ENCODE peak calls at places on chromosomes 11 and 22, in seven cellular contexts. One of them, this sample, is unnamed.
A peak's percentile ranks its signal among the peaks of the same experiment; 100 is the strongest.

GRCh38 chr11:9210224-9210921 is 54.8 kb downstream of the DENND5A start:
- DNase-seq in fibroblast of villous mesenchyme: no peak
- DNase-seq in ovary: no peak
- DNase-seq in gastrocnemius medialis: no peak
- DNase-seq in upper lobe of left lung: no peak
- DNase-seq in A549: no peak
- DNase-seq in heart left ventricle: no peak
- DNase-seq in this sample: no peak

GRCh38 chr11:70481625-70482528 is 83.5 kb downstream of the CTTN start:
- DNase-seq in heart left ventricle: peak; percentile 46
- DNase-seq in upper lobe of left lung: no peak
- DNase-seq in gastrocnemius medialis: peak; percentile 94
- DNase-seq in fibroblast of villous mesenchyme: peak; percentile 12
- DNase-seq in A549: peak; percentile 64
- DNase-seq in ovary: no peak
- DNase-seq in this sample: no peak

GRCh38 chr22:42340150-42340549 is 69.7 kb upstream of the TCF20 start:
- DNase-seq in heart left ventricle: no peak
- DNase-seq in gastrocnemius medialis: no peak
- DNase-seq in A549: no peak
- DNase-seq in upper lobe of left lung: no peak
- DNase-seq in fibroblast of villous mesenchyme: no peak
- DNase-seq in ovary: no peak
- DNase-seq in this sample: no peak

GRCh38 chr11:120912504-120912903 is 111.4 kb upstream of the TBCEL start:
- DNase-seq in upper lobe of left lung: no peak
- DNase-seq in heart left ventricle: no peak
- DNase-seq in A549: peak; percentile 12
- DNase-seq in ovary: no peak
- DNase-seq in fibroblast of villous mesenchyme: peak; percentile 55
- DNase-seq in gastrocnemius medialis: no peak
- DNase-seq in this sample: no peak

GRCh38 chr11:117929568-117930207 is 486 bp upstream of the TMPRSS13 start:
- DNase-seq in heart left ventricle: no peak
- DNase-seq in fibroblast of villous mesenchyme: no peak
- DNase-seq in gastrocnemius medialis: no peak
- DNase-seq in upper lobe of left lung: no peak
- DNase-seq in A549: no peak
- DNase-seq in ovary: no peak
- DNase-seq in this sample: no peak

GRCh38 chr11:47941907-47942558 is 38.3 kb upstream of the PTPRJ start:
- DNase-seq in upper lobe of left lung: no peak
- DNase-seq in fibroblast of villous mesenchyme: no peak
- DNase-seq in ovary: no peak
- DNase-seq in gastrocnemius medialis: no peak
- DNase-seq in heart left ventricle: peak; percentile 10
- DNase-seq in A549: no peak
- DNase-seq in this sample: no peak

GRCh38 chr22:33519140-33519973 is 400.9 kb downstream of the LARGE1 start:
- DNase-seq in gastrocnemius medialis: no peak
- DNase-seq in heart left ventricle: peak; percentile 29
- DNase-seq in fibroblast of villous mesenchyme: peak; percentile 56
- DNase-seq in A549: peak; percentile 46
- DNase-seq in upper lobe of left lung: no peak
- DNase-seq in ovary: peak; percentile 57
- DNase-seq in this sample: no peak

GRCh38 chr11:116928102-116928777 is 90.8 kb upstream of the APOA1 start:
- DNase-seq in ovary: no peak
- DNase-seq in heart left ventricle: no peak
- DNase-seq in upper lobe of left lung: no peak
- DNase-seq in gastrocnemius medialis: no peak
- DNase-seq in A549: no peak
- DNase-seq in fibroblast of villous mesenchyme: no peak
- DNase-seq in this sample: no peak

GRCh38 chr11:32316846-32317525 is 118.4 kb downstream of the WT1 start:
- DNase-seq in upper lobe of left lung: no peak
- DNase-seq in heart left ventricle: no peak
- DNase-seq in fibroblast of villous mesenchyme: no peak
- DNase-seq in gastrocnemius medialis: no peak
- DNase-seq in A549: no peak
- DNase-seq in ovary: no peak
- DNase-seq in this sample: no peak

GRCh38 chr11:69144719-69145365 is 10.9 kb upstream of the SMIM38 start:
- DNase-seq in gastrocnemius medialis: no peak
- DNase-seq in upper lobe of left lung: no peak
- DNase-seq in fibroblast of villous mesenchyme: peak; percentile 35
- DNase-seq in ovary: no peak
- DNase-seq in A549: no peak
- DNase-seq in heart left ventricle: no peak
- DNase-seq in this sample: no peak

GRCh38 chr11:46001427-46002049 is 79.1 kb downstream of the LARGE2 start:
- DNase-seq in heart left ventricle: no peak
- DNase-seq in ovary: no peak
- DNase-seq in gastrocnemius medialis: no peak
- DNase-seq in upper lobe of left lung: no peak
- DNase-seq in fibroblast of villous mesenchyme: peak; percentile 51
- DNase-seq in A549: no peak
- DNase-seq in this sample: no peak

GRCh38 chr11:115724709-115725108 is 220.5 kb upstream of the CADM1 start:
- DNase-seq in heart left ventricle: no peak
- DNase-seq in A549: no peak
- DNase-seq in upper lobe of left lung: no peak
- DNase-seq in gastrocnemius medialis: no peak
- DNase-seq in fibroblast of villous mesenchyme: no peak
- DNase-seq in ovary: no peak
- DNase-seq in this sample: no peak

GRCh38 chr11:115717215-115717584 is 213.0 kb upstream of the CADM1 start:
- DNase-seq in A549: no peak
- DNase-seq in ovary: no peak
- DNase-seq in heart left ventricle: peak; percentile 28
- DNase-seq in upper lobe of left lung: peak; percentile 31
- DNase-seq in gastrocnemius medialis: no peak
- DNase-seq in fibroblast of villous mesenchyme: no peak
- DNase-seq in this sample: peak; percentile 59

GRCh38 chr11:115720537-115721308 is 216.5 kb upstream of the CADM1 start:
- DNase-seq in heart left ventricle: no peak
- DNase-seq in upper lobe of left lung: no peak
- DNase-seq in ovary: no peak
- DNase-seq in gastrocnemius medialis: no peak
- DNase-seq in fibroblast of villous mesenchyme: no peak
- DNase-seq in A549: no peak
- DNase-seq in this sample: peak; percentile 56

GRCh38 chr11:115718945-115719344 is 214.7 kb upstream of the CADM1 start:
- DNase-seq in A549: no peak
- DNase-seq in gastrocnemius medialis: no peak
- DNase-seq in ovary: no peak
- DNase-seq in upper lobe of left lung: no peak
- DNase-seq in heart left ventricle: no peak
- DNase-seq in fibroblast of villous mesenchyme: no peak
- DNase-seq in this sample: no peak

GRCh38 chr11:115721309-115722007 is 217.2 kb upstream of the CADM1 start:
- DNase-seq in fibroblast of villous mesenchyme: no peak
- DNase-seq in upper lobe of left lung: no peak
- DNase-seq in heart left ventricle: no peak
- DNase-seq in gastrocnemius medialis: no peak
- DNase-seq in ovary: no peak
- DNase-seq in A549: no peak
- DNase-seq in this sample: peak; percentile 44
- TF ChIP-seq CTCF in fibroblast of villous mesenchyme: no peak
- TF ChIP-seq CTCF in upper lobe of left lung: no peak
- TF ChIP-seq CTCF in heart left ventricle: no peak
- TF ChIP-seq CTCF in gastrocnemius medialis: no peak
- TF ChIP-seq CTCF in ovary: no peak
- TF ChIP-seq CTCF in A549: no peak
- TF ChIP-seq CTCF in this sample: no peak

DNA sequence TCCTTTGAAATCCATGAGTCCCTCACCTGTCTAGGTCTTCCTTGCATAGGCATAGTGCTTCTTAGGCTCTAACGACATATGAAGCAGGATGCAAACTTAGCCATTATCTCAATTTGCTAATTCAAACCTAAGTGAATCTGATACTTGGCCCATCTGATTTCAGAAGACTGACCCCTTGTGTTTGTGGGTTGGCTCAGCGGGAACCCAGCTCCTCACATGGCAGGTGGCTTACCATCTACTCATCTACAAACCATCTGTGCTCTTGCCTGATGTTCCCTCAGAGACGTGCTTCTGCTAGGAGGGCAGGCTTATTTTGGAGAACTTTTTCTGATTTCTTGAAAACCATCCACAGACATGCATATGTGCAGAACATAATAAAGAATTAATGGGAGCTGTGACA is 15.2 kb downstream of the ELMOD1 start:
- DNase-seq in A549: no peak
- DNase-seq in upper lobe of left lung: no peak
- DNase-seq in fibroblast of villous mesenchyme: no peak
- DNase-seq in ovary: no peak
- DNase-seq in gastrocnemius medialis: no peak
- DNase-seq in heart left ventricle: no peak
- DNase-seq in this sample: no peak
- TF ChIP-seq CTCF in A549: no peak
- TF ChIP-seq CTCF in upper lobe of left lung: no peak
- TF ChIP-seq CTCF in fibroblast of villous mesenchyme: peak; percentile 24
- TF ChIP-seq CTCF in ovary: no peak
- TF ChIP-seq CTCF in gastrocnemius medialis: no peak
- TF ChIP-seq CTCF in heart left ventricle: no peak
- TF ChIP-seq CTCF in this sample: no peak

DNA sequence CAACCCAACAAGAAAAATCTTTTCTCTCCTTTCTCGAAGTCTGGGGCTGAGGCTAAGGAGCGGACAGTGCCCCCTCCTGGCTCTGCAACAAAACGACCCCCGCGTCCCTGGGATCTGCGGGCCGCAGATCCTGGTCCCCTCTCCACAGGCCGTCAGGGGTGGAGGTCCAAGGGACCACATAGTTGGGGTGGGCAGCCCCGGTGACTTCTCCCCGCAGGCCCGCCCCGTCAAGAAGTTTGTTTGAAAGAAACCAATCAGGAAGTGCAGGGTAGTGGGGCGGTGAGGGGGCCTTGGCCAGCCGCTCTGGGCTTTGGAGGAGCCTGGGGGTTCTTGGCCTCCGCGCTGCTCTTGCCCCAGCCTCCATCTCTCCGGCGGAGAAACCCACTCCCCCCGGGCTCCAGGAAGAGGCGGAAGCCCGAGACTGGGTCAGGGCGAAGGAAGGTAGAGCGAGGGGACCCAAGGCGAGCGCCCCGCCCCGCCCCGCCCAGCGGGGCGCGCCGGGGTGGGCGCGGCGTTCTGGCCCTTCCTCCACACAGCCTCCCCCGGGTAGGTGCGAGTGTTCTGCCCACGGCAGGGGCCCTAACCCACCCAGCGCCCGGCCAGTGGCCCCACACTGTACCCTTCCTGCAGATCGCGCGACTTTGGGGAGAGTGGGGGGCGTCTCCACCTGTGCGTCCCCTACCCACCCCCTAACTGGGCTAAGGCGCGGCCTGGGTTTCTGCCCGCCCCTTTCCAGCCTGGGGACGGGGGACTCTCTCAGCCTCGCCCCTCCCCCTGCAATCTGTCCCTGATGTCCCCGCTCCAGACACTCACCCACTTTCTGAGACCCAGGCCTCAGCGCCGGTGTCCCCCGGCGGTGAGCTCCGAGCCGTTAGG is 1.3 kb downstream of the TP53I11 start:
- DNase-seq in ovary: no peak
- DNase-seq in heart left ventricle: peak; percentile 39
- DNase-seq in upper lobe of left lung: peak; percentile 91
- DNase-seq in fibroblast of villous mesenchyme: peak; percentile 49
- DNase-seq in A549: peak; percentile 58
- DNase-seq in gastrocnemius medialis: no peak
- DNase-seq in this sample: no peak
- TF ChIP-seq CTCF in ovary: no peak
- TF ChIP-seq CTCF in heart left ventricle: peak; percentile 54
- TF ChIP-seq CTCF in upper lobe of left lung: peak; percentile 38
- TF ChIP-seq CTCF in fibroblast of villous mesenchyme: peak; percentile 65
- TF ChIP-seq CTCF in A549: peak; percentile 60
- TF ChIP-seq CTCF in gastrocnemius medialis: no peak
- TF ChIP-seq CTCF in this sample: no peak

GRCh38 chr11:61442616-61443015 is 12.7 kb downstream of the SDHAF2 start:
- DNase-seq in ovary: no peak
- DNase-seq in upper lobe of left lung: no peak
- DNase-seq in heart left ventricle: no peak
- DNase-seq in fibroblast of villous mesenchyme: peak; percentile 24
- DNase-seq in gastrocnemius medialis: peak; percentile 51
- DNase-seq in A549: no peak
- DNase-seq in this sample: no peak

GRCh38 chr11:61445535-61445934 is 15.6 kb downstream of the SDHAF2 start:
- DNase-seq in A549: no peak
- DNase-seq in heart left ventricle: no peak
- DNase-seq in gastrocnemius medialis: no peak
- DNase-seq in fibroblast of villous mesenchyme: no peak
- DNase-seq in upper lobe of left lung: no peak
- DNase-seq in ovary: no peak
- DNase-seq in this sample: no peak

GRCh38 chr11:61448552-61448927 is 18.6 kb downstream of the SDHAF2 start:
- DNase-seq in fibroblast of villous mesenchyme: no peak
- DNase-seq in heart left ventricle: no peak
- DNase-seq in upper lobe of left lung: no peak
- DNase-seq in gastrocnemius medialis: no peak
- DNase-seq in ovary: no peak
- DNase-seq in A549: no peak
- DNase-seq in this sample: peak; percentile 82

GRCh38 chr11:61447601-61448551 is 18.0 kb downstream of the SDHAF2 start:
- DNase-seq in gastrocnemius medialis: peak; percentile 34
- DNase-seq in heart left ventricle: no peak
- DNase-seq in ovary: no peak
- DNase-seq in fibroblast of villous mesenchyme: no peak
- DNase-seq in A549: no peak
- DNase-seq in upper lobe of left lung: no peak
- DNase-seq in this sample: peak; percentile 78

DNA sequence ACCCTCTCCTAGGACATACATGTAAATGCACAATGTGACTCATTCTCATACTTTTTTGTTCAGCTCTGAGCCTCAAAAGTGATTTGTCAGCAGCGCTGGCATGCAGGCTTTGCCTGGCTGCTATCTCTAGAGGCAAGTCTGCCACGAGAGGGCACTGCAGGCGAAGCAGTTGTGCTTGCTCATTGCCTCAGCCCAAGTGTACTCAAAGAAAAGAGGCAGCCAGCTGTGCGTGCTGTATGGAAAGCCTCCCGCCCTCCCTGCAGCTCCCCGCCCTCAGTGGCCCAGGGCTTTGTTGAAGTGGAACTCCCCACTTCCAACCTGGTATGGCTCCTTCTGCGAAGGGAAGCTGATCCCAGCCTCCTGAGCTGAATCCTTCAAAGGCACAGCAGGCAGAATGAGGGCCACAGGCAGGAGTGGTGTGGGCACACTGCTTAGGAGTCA is 16.3 kb downstream of the SDHAF2 start:
- DNase-seq in upper lobe of left lung: peak; percentile 52
- DNase-seq in gastrocnemius medialis: peak; percentile 93
- DNase-seq in fibroblast of villous mesenchyme: peak; percentile 93
- DNase-seq in ovary: peak; percentile 88
- DNase-seq in heart left ventricle: peak; percentile 83
- DNase-seq in A549: peak; percentile 90
- DNase-seq in this sample: peak; percentile 94
- TF ChIP-seq CTCF in upper lobe of left lung: peak; percentile 84
- TF ChIP-seq CTCF in gastrocnemius medialis: peak; percentile 88
- TF ChIP-seq CTCF in fibroblast of villous mesenchyme: peak; percentile 92
- TF ChIP-seq CTCF in ovary: peak; percentile 72
- TF ChIP-seq CTCF in heart left ventricle: peak; percentile 81
- TF ChIP-seq CTCF in A549: peak; percentile 91
- TF ChIP-seq CTCF in this sample: peak; percentile 88

This sample was measured in sigmoid colon.